ENCODE peak calls at places on chromosomes 3 and 15, in eight cellular contexts. One of them, this sample, is unnamed.

GRCh38 chr3:188286087-188286513 is 132.1 kb downstream of the LPP start:
- DNase-seq in epithelial cell of esophagus: peak
- DNase-seq in fibroblast of lung: peak
- DNase-seq in psoas muscle: peak
- DNase-seq in IMR-90: peak
- DNase-seq in pancreas: no peak
- DNase-seq in OCI-LY7: no peak
- DNase-seq in lower leg skin: peak
- DNase-seq in this sample: peak

GRCh38 chr15:99249270-99249817 is at the start of gene TTC23:
- DNase-seq in epithelial cell of esophagus: peak
- DNase-seq in fibroblast of lung: peak
- DNase-seq in psoas muscle: no peak
- DNase-seq in IMR-90: peak
- DNase-seq in pancreas: no peak
- DNase-seq in OCI-LY7: peak
- DNase-seq in lower leg skin: no peak
- DNase-seq in this sample: peak

GRCh38 chr15:24823473-24823872 is 131.3 kb upstream of the SNRPN start:
- DNase-seq in epithelial cell of esophagus: peak
- DNase-seq in fibroblast of lung: no peak
- DNase-seq in psoas muscle: no peak
- DNase-seq in IMR-90: no peak
- DNase-seq in pancreas: no peak
- DNase-seq in OCI-LY7: no peak
- DNase-seq in lower leg skin: no peak
- DNase-seq in this sample: no peak

GRCh38 chr15:82709081-82709420 is 624 bp downstream of the AP3B2 start:
- DNase-seq in epithelial cell of esophagus: no peak
- DNase-seq in fibroblast of lung: peak
- DNase-seq in psoas muscle: no peak
- DNase-seq in IMR-90: no peak
- DNase-seq in pancreas: peak
- DNase-seq in OCI-LY7: no peak
- DNase-seq in lower leg skin: peak
- DNase-seq in this sample: peak

GRCh38 chr3:167837430-167837829 is 101.9 kb downstream of the SERPINI1 start:
- DNase-seq in epithelial cell of esophagus: peak
- DNase-seq in fibroblast of lung: no peak
- DNase-seq in psoas muscle: no peak
- DNase-seq in IMR-90: no peak
- DNase-seq in pancreas: no peak
- DNase-seq in OCI-LY7: peak
- DNase-seq in lower leg skin: no peak
- DNase-seq in this sample: peak

GRCh38 chr3:134487406-134487805 is 1.5 kb downstream of the CEP63 start:
- DNase-seq in epithelial cell of esophagus: no peak
- DNase-seq in fibroblast of lung: no peak
- DNase-seq in psoas muscle: no peak
- DNase-seq in IMR-90: no peak
- DNase-seq in pancreas: no peak
- DNase-seq in OCI-LY7: peak
- DNase-seq in lower leg skin: no peak
- DNase-seq in this sample: no peak

GRCh38 chr3:31377045-31377642 is 155.6 kb upstream of the STT3B start:
- DNase-seq in epithelial cell of esophagus: peak
- DNase-seq in fibroblast of lung: peak
- DNase-seq in psoas muscle: no peak
- DNase-seq in IMR-90: peak
- DNase-seq in pancreas: no peak
- DNase-seq in OCI-LY7: no peak
- DNase-seq in lower leg skin: no peak
- DNase-seq in this sample: peak

GRCh38 chr3:45781271-45781670 is 15.1 kb downstream of the SLC6A20 start:
- DNase-seq in epithelial cell of esophagus: no peak
- DNase-seq in fibroblast of lung: no peak
- DNase-seq in psoas muscle: no peak
- DNase-seq in IMR-90: no peak
- DNase-seq in pancreas: no peak
- DNase-seq in OCI-LY7: no peak
- DNase-seq in lower leg skin: peak
- DNase-seq in this sample: no peak

GRCh38 chr3:105493305-105493892 is 126.7 kb downstream of the ALCAM start:
- DNase-seq in epithelial cell of esophagus: no peak
- DNase-seq in fibroblast of lung: no peak
- DNase-seq in psoas muscle: no peak
- DNase-seq in IMR-90: no peak
- DNase-seq in pancreas: no peak
- DNase-seq in OCI-LY7: no peak
- DNase-seq in lower leg skin: no peak
- DNase-seq in this sample: no peak

GRCh38 chr3:18062289-18063025 is 320.0 kb upstream of the TBC1D5 start:
- DNase-seq in epithelial cell of esophagus: peak
- DNase-seq in fibroblast of lung: peak
- DNase-seq in psoas muscle: no peak
- DNase-seq in IMR-90: peak
- DNase-seq in pancreas: no peak
- DNase-seq in OCI-LY7: no peak
- DNase-seq in lower leg skin: no peak
- DNase-seq in this sample: no peak

GRCh38 chr3:105598047-105598796 is 231.5 kb downstream of the ALCAM start:
- DNase-seq in epithelial cell of esophagus: peak
- DNase-seq in fibroblast of lung: peak
- DNase-seq in psoas muscle: no peak
- DNase-seq in IMR-90: peak
- DNase-seq in pancreas: no peak
- DNase-seq in OCI-LY7: no peak
- DNase-seq in lower leg skin: no peak
- DNase-seq in this sample: peak

GRCh38 chr15:41690636-41691035 is 30.4 kb downstream of the MGA start:
- DNase-seq in epithelial cell of esophagus: no peak
- DNase-seq in fibroblast of lung: no peak
- DNase-seq in psoas muscle: no peak
- DNase-seq in IMR-90: no peak
- DNase-seq in pancreas: no peak
- DNase-seq in OCI-LY7: no peak
- DNase-seq in lower leg skin: no peak
- DNase-seq in this sample: peak

GRCh38 chr3:138348107-138348949 is at the start of gene MRAS:
- DNase-seq in epithelial cell of esophagus: peak
- DNase-seq in fibroblast of lung: peak
- DNase-seq in psoas muscle: peak
- DNase-seq in IMR-90: peak
- DNase-seq in pancreas: peak
- DNase-seq in OCI-LY7: no peak
- DNase-seq in lower leg skin: peak
- DNase-seq in this sample: peak

GRCh38 chr3:119769394-119770149 is 12.3 kb upstream of the NR1I2 start:
- DNase-seq in epithelial cell of esophagus: peak
- DNase-seq in fibroblast of lung: peak
- DNase-seq in psoas muscle: no peak
- DNase-seq in IMR-90: peak
- DNase-seq in pancreas: no peak
- DNase-seq in OCI-LY7: no peak
- DNase-seq in lower leg skin: peak
- DNase-seq in this sample: peak

GRCh38 chr3:56878046-56878445 is 76.3 kb upstream of the ARHGEF3 start:
- DNase-seq in epithelial cell of esophagus: no peak
- DNase-seq in fibroblast of lung: peak
- DNase-seq in psoas muscle: no peak
- DNase-seq in IMR-90: peak
- DNase-seq in pancreas: no peak
- DNase-seq in OCI-LY7: no peak
- DNase-seq in lower leg skin: no peak
- DNase-seq in this sample: peak

GRCh38 chr3:15520185-15520584 is 1.3 kb downstream of the COLQ start:
- DNase-seq in epithelial cell of esophagus: peak
- DNase-seq in fibroblast of lung: no peak
- DNase-seq in psoas muscle: no peak
- DNase-seq in IMR-90: no peak
- DNase-seq in pancreas: no peak
- DNase-seq in OCI-LY7: no peak
- DNase-seq in lower leg skin: no peak
- DNase-seq in this sample: no peak

GRCh38 chr15:100849021-100849831 is 30.4 kb upstream of the ALDH1A3 start:
- DNase-seq in epithelial cell of esophagus: peak
- DNase-seq in fibroblast of lung: peak
- DNase-seq in psoas muscle: peak
- DNase-seq in IMR-90: peak
- DNase-seq in pancreas: peak
- DNase-seq in OCI-LY7: peak
- DNase-seq in lower leg skin: peak
- DNase-seq in this sample: peak

GRCh38 chr3:72282918-72283317 is 498.0 kb upstream of the PROK2 start:
- DNase-seq in epithelial cell of esophagus: no peak
- DNase-seq in fibroblast of lung: no peak
- DNase-seq in psoas muscle: no peak
- DNase-seq in IMR-90: no peak
- DNase-seq in pancreas: no peak
- DNase-seq in OCI-LY7: no peak
- DNase-seq in lower leg skin: no peak
- DNase-seq in this sample: no peak

DNA sequence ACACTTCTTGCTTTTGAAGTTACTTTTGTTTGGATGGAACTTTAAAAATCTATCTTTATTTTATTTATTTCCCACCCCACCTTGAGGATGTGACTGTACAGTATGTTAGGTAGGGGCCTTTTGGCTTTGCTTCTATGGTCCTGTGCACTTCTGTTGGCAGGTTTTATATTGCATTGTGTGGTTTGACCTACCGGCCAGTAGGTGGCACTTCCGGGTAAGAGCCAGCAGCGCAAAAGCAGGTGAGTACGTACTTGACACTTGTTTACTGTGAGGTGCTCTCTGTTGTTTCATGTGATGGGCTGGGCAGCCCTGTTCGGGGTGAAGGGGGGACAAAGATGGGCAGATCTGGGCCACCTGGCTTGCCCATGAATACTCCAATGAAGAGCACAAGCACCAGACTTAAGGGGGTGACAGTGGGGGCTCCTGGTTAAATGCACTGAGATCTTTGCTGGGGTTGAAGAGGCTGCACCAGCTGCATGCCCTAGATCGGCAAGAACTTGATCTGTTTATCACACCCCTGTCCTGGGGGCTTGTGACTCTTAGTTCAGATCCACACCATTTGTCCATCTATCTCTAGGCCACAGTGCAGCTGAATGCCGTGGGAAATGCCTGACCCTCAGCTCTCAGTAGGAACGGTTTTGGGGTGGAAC is 131.6 kb downstream of the NLGN1 start:
- DNase-seq in epithelial cell of esophagus: peak
- DNase-seq in fibroblast of lung: peak
- DNase-seq in psoas muscle: no peak
- DNase-seq in IMR-90: peak
- DNase-seq in pancreas: no peak
- DNase-seq in OCI-LY7: peak
- DNase-seq in lower leg skin: no peak
- DNase-seq in this sample: peak
- TF ChIP-seq CTCF in epithelial cell of esophagus: peak
- TF ChIP-seq CTCF in fibroblast of lung: no peak
- TF ChIP-seq CTCF in psoas muscle: no peak
- TF ChIP-seq CTCF in IMR-90: peak
- TF ChIP-seq CTCF in pancreas: no peak
- TF ChIP-seq CTCF in OCI-LY7: peak
- TF ChIP-seq CTCF in lower leg skin: no peak
- TF ChIP-seq CTCF in this sample: peak

GRCh38 chr3:98341758-98342157 is 11.9 kb upstream of the OR5K4 start:
- DNase-seq in epithelial cell of esophagus: no peak
- DNase-seq in fibroblast of lung: no peak
- DNase-seq in psoas muscle: no peak
- DNase-seq in IMR-90: no peak
- DNase-seq in pancreas: no peak
- DNase-seq in OCI-LY7: no peak
- DNase-seq in lower leg skin: no peak
- DNase-seq in this sample: no peak
- H3K4me3 ChIP-seq in epithelial cell of esophagus: no peak
- H3K4me3 ChIP-seq in fibroblast of lung: no peak
- H3K4me3 ChIP-seq in psoas muscle: no peak
- H3K4me3 ChIP-seq in IMR-90: no peak
- H3K4me3 ChIP-seq in pancreas: no peak
- H3K4me3 ChIP-seq in OCI-LY7: no peak
- H3K4me3 ChIP-seq in lower leg skin: no peak
- H3K4me3 ChIP-seq in this sample: no peak

GRCh38 chr15:90607361-90607760 is 77.6 kb downstream of the CRTC3 start:
- DNase-seq in epithelial cell of esophagus: no peak
- DNase-seq in fibroblast of lung: no peak
- DNase-seq in psoas muscle: no peak
- DNase-seq in IMR-90: no peak
- DNase-seq in pancreas: no peak
- DNase-seq in OCI-LY7: no peak
- DNase-seq in lower leg skin: no peak
- DNase-seq in this sample: no peak

GRCh38 chr15:90599639-90600038 is 69.9 kb downstream of the CRTC3 start:
- DNase-seq in epithelial cell of esophagus: no peak
- DNase-seq in fibroblast of lung: no peak
- DNase-seq in psoas muscle: no peak
- DNase-seq in IMR-90: no peak
- DNase-seq in pancreas: no peak
- DNase-seq in OCI-LY7: no peak
- DNase-seq in lower leg skin: no peak
- DNase-seq in this sample: no peak

GRCh38 chr15:90600954-90601353 is 71.2 kb downstream of the CRTC3 start:
- DNase-seq in epithelial cell of esophagus: no peak
- DNase-seq in fibroblast of lung: no peak
- DNase-seq in psoas muscle: no peak
- DNase-seq in IMR-90: no peak
- DNase-seq in pancreas: no peak
- DNase-seq in OCI-LY7: no peak
- DNase-seq in lower leg skin: peak
- DNase-seq in this sample: no peak

GRCh38 chr15:90606641-90607040 is 76.9 kb downstream of the CRTC3 start:
- DNase-seq in epithelial cell of esophagus: no peak
- DNase-seq in fibroblast of lung: no peak
- DNase-seq in psoas muscle: no peak
- DNase-seq in IMR-90: no peak
- DNase-seq in pancreas: no peak
- DNase-seq in OCI-LY7: no peak
- DNase-seq in lower leg skin: no peak
- DNase-seq in this sample: no peak

GRCh38 chr15:90603893-90604292 is 74.2 kb downstream of the CRTC3 start:
- DNase-seq in epithelial cell of esophagus: peak
- DNase-seq in fibroblast of lung: no peak
- DNase-seq in psoas muscle: no peak
- DNase-seq in IMR-90: no peak
- DNase-seq in pancreas: no peak
- DNase-seq in OCI-LY7: peak
- DNase-seq in lower leg skin: no peak
- DNase-seq in this sample: peak
- TF ChIP-seq CTCF in epithelial cell of esophagus: peak
- TF ChIP-seq CTCF in fibroblast of lung: peak
- TF ChIP-seq CTCF in psoas muscle: peak
- TF ChIP-seq CTCF in IMR-90: peak
- TF ChIP-seq CTCF in pancreas: no peak
- TF ChIP-seq CTCF in OCI-LY7: peak
- TF ChIP-seq CTCF in lower leg skin: no peak
- TF ChIP-seq CTCF in this sample: peak

DNA sequence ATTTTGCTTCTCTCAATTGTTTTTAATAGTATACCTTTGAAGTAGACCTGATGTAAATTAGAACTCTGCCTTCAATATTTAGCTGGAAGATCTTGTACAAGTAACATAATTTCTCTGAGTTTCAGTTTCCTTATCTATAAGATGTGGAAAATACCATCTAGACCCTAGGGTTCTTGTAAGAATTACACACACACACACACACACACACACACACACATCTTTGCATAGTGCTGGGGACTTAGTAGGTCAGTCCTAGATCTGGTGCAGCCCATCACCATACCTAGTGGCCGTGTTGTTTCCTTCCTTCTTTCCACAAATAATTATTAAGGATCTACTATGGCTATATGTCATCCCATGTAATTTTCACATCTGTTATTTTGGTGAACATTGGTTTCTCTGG is 11.0 kb downstream of the TRAT1 start:
- DNase-seq in epithelial cell of esophagus: no peak
- DNase-seq in fibroblast of lung: no peak
- DNase-seq in psoas muscle: no peak
- DNase-seq in IMR-90: no peak
- DNase-seq in pancreas: no peak
- DNase-seq in OCI-LY7: no peak
- DNase-seq in lower leg skin: no peak
- DNase-seq in this sample: no peak
- H3K4me3 ChIP-seq in epithelial cell of esophagus: no peak
- H3K4me3 ChIP-seq in fibroblast of lung: no peak
- H3K4me3 ChIP-seq in psoas muscle: no peak
- H3K4me3 ChIP-seq in IMR-90: no peak
- H3K4me3 ChIP-seq in pancreas: no peak
- H3K4me3 ChIP-seq in OCI-LY7: no peak
- H3K4me3 ChIP-seq in lower leg skin: no peak
- H3K4me3 ChIP-seq in this sample: no peak

This sample was measured in cardiac fibroblast.